ENCODE peak calls at places on chromosomes 6 and 20, in ten cellular contexts. One of them, this sample, is unnamed.

GRCh38 chr6:151620179-151620578 is 126.4 kb downstream of the CCDC170 start:
- DNase-seq in endothelial cell: no peak
- DNase-seq in activated naive CD4-positive, alpha-beta T cell treated with anti-CD3 and anti-CD28 coated beads, Interleukin-2, amount 10 ng/mL, durations not matched to agents 7 days and 5 days: no peak
- DNase-seq in GM23248: no peak
- DNase-seq in nucleus accumbens: no peak
- DNase-seq in astrocyte of the spinal cord: no peak
- DNase-seq in GF-D8: no peak
- DNase-seq in BJ: no peak
- DNase-seq in psoas muscle: no peak
- DNase-seq in COLO829: no peak
- DNase-seq in this sample: no peak

GRCh38 chr20:23088891-23089290 is 2.8 kb upstream of the CD93 start:
- DNase-seq in GF-D8: no peak
- DNase-seq in COLO829: no peak
- DNase-seq in psoas muscle: no peak
- DNase-seq in endothelial cell: no peak
- DNase-seq in GM23248: no peak
- DNase-seq in astrocyte of the spinal cord: no peak
- DNase-seq in activated naive CD4-positive, alpha-beta T cell treated with anti-CD3 and anti-CD28 coated beads, Interleukin-2, amount 10 ng/mL, durations not matched to agents 7 days and 5 days: no peak
- DNase-seq in BJ: no peak
- DNase-seq in nucleus accumbens: no peak
- DNase-seq in this sample: no peak

GRCh38 chr6:137911675-137912158 is 44.7 kb downstream of the TNFAIP3 start:
- DNase-seq in astrocyte of the spinal cord: no peak
- DNase-seq in GF-D8: no peak
- DNase-seq in COLO829: no peak
- DNase-seq in GM23248: no peak
- DNase-seq in psoas muscle: no peak
- DNase-seq in BJ: no peak
- DNase-seq in activated naive CD4-positive, alpha-beta T cell treated with anti-CD3 and anti-CD28 coated beads, Interleukin-2, amount 10 ng/mL, durations not matched to agents 7 days and 5 days: no peak
- DNase-seq in endothelial cell: no peak
- DNase-seq in nucleus accumbens: no peak
- DNase-seq in this sample: no peak

GRCh38 chr20:18187020-18187419 is 49.4 kb downstream of the KAT14 start:
- DNase-seq in psoas muscle: no peak
- DNase-seq in astrocyte of the spinal cord: no peak
- DNase-seq in GM23248: no peak
- DNase-seq in endothelial cell: no peak
- DNase-seq in COLO829: no peak
- DNase-seq in activated naive CD4-positive, alpha-beta T cell treated with anti-CD3 and anti-CD28 coated beads, Interleukin-2, amount 10 ng/mL, durations not matched to agents 7 days and 5 days: no peak
- DNase-seq in nucleus accumbens: no peak
- DNase-seq in BJ: no peak
- DNase-seq in GF-D8: no peak
- DNase-seq in this sample: no peak

GRCh38 chr20:16485406-16485805 is 87.8 kb downstream of the KIF16B start:
- DNase-seq in nucleus accumbens: no peak
- DNase-seq in GF-D8: no peak
- DNase-seq in astrocyte of the spinal cord: no peak
- DNase-seq in BJ: no peak
- DNase-seq in endothelial cell: no peak
- DNase-seq in COLO829: no peak
- DNase-seq in activated naive CD4-positive, alpha-beta T cell treated with anti-CD3 and anti-CD28 coated beads, Interleukin-2, amount 10 ng/mL, durations not matched to agents 7 days and 5 days: no peak
- DNase-seq in GM23248: no peak
- DNase-seq in psoas muscle: no peak
- DNase-seq in this sample: no peak

GRCh38 chr6:4805553-4806307 is 29.5 kb downstream of the CDYL start:
- DNase-seq in endothelial cell: peak; percentile 28
- DNase-seq in nucleus accumbens: no peak
- DNase-seq in GM23248: peak; percentile 55
- DNase-seq in activated naive CD4-positive, alpha-beta T cell treated with anti-CD3 and anti-CD28 coated beads, Interleukin-2, amount 10 ng/mL, durations not matched to agents 7 days and 5 days: peak; percentile 44
- DNase-seq in BJ: no peak
- DNase-seq in COLO829: peak; percentile 53
- DNase-seq in astrocyte of the spinal cord: peak; percentile 39
- DNase-seq in GF-D8: no peak
- DNase-seq in psoas muscle: peak; percentile 70
- DNase-seq in this sample: peak; percentile 36

GRCh38 chr6:161498359-161498758 is 224.5 kb upstream of the AGPAT4 start:
- DNase-seq in BJ: no peak
- DNase-seq in astrocyte of the spinal cord: peak; percentile 38
- DNase-seq in GM23248: peak; percentile 40
- DNase-seq in endothelial cell: peak; percentile 17
- DNase-seq in psoas muscle: peak; percentile 58
- DNase-seq in activated naive CD4-positive, alpha-beta T cell treated with anti-CD3 and anti-CD28 coated beads, Interleukin-2, amount 10 ng/mL, durations not matched to agents 7 days and 5 days: no peak
- DNase-seq in COLO829: peak; percentile 26
- DNase-seq in GF-D8: no peak
- DNase-seq in nucleus accumbens: no peak
- DNase-seq in this sample: no peak

GRCh38 chr6:4896401-4896800 is 107.4 kb downstream of the RPP40 start:
- DNase-seq in activated naive CD4-positive, alpha-beta T cell treated with anti-CD3 and anti-CD28 coated beads, Interleukin-2, amount 10 ng/mL, durations not matched to agents 7 days and 5 days: no peak
- DNase-seq in endothelial cell: no peak
- DNase-seq in GM23248: no peak
- DNase-seq in BJ: no peak
- DNase-seq in COLO829: no peak
- DNase-seq in nucleus accumbens: no peak
- DNase-seq in psoas muscle: no peak
- DNase-seq in astrocyte of the spinal cord: no peak
- DNase-seq in GF-D8: no peak
- DNase-seq in this sample: no peak

GRCh38 chr6:63689421-63689820 is 53.8 kb downstream of the PHF3 start:
- DNase-seq in COLO829: peak; percentile 48
- DNase-seq in nucleus accumbens: no peak
- DNase-seq in BJ: no peak
- DNase-seq in GF-D8: no peak
- DNase-seq in activated naive CD4-positive, alpha-beta T cell treated with anti-CD3 and anti-CD28 coated beads, Interleukin-2, amount 10 ng/mL, durations not matched to agents 7 days and 5 days: no peak
- DNase-seq in psoas muscle: no peak
- DNase-seq in astrocyte of the spinal cord: peak; percentile 7
- DNase-seq in GM23248: peak; percentile 7
- DNase-seq in endothelial cell: no peak
- DNase-seq in this sample: no peak

GRCh38 chr20:37901280-37901666 is 1.7 kb upstream of the VSTM2L start:
- DNase-seq in psoas muscle: no peak
- DNase-seq in endothelial cell: no peak
- DNase-seq in GF-D8: no peak
- DNase-seq in COLO829: no peak
- DNase-seq in BJ: no peak
- DNase-seq in astrocyte of the spinal cord: no peak
- DNase-seq in GM23248: peak; percentile 48
- DNase-seq in nucleus accumbens: no peak
- DNase-seq in activated naive CD4-positive, alpha-beta T cell treated with anti-CD3 and anti-CD28 coated beads, Interleukin-2, amount 10 ng/mL, durations not matched to agents 7 days and 5 days: no peak
- DNase-seq in this sample: peak; percentile 29

GRCh38 chr6:33613794-33614166 is 7.3 kb upstream of the ITPR3 start:
- DNase-seq in COLO829: peak; percentile 53
- DNase-seq in endothelial cell: no peak
- DNase-seq in psoas muscle: no peak
- DNase-seq in nucleus accumbens: no peak
- DNase-seq in GM23248: peak; percentile 97
- DNase-seq in BJ: no peak
- DNase-seq in GF-D8: no peak
- DNase-seq in astrocyte of the spinal cord: peak; percentile 70
- DNase-seq in activated naive CD4-positive, alpha-beta T cell treated with anti-CD3 and anti-CD28 coated beads, Interleukin-2, amount 10 ng/mL, durations not matched to agents 7 days and 5 days: no peak
- DNase-seq in this sample: no peak

GRCh38 chr6:154229796-154230195 is 126.8 kb downstream of the IPCEF1 start:
- DNase-seq in nucleus accumbens: no peak
- DNase-seq in activated naive CD4-positive, alpha-beta T cell treated with anti-CD3 and anti-CD28 coated beads, Interleukin-2, amount 10 ng/mL, durations not matched to agents 7 days and 5 days: peak; percentile 78
- DNase-seq in COLO829: no peak
- DNase-seq in BJ: no peak
- DNase-seq in GF-D8: no peak
- DNase-seq in GM23248: no peak
- DNase-seq in endothelial cell: no peak
- DNase-seq in psoas muscle: no peak
- DNase-seq in astrocyte of the spinal cord: no peak
- DNase-seq in this sample: peak; percentile 60

GRCh38 chr20:44215125-44215524 is 4.6 kb upstream of the OSER1 start:
- DNase-seq in psoas muscle: peak; percentile 79
- DNase-seq in endothelial cell: peak; percentile 72
- DNase-seq in activated naive CD4-positive, alpha-beta T cell treated with anti-CD3 and anti-CD28 coated beads, Interleukin-2, amount 10 ng/mL, durations not matched to agents 7 days and 5 days: peak; percentile 87
- DNase-seq in nucleus accumbens: no peak
- DNase-seq in GM23248: peak; percentile 85
- DNase-seq in astrocyte of the spinal cord: peak; percentile 66
- DNase-seq in BJ: no peak
- DNase-seq in GF-D8: peak; percentile 16
- DNase-seq in COLO829: peak; percentile 42
- DNase-seq in this sample: peak; percentile 79

GRCh38 chr6:158793432-158793831 is 25.7 kb downstream of the EZR start:
- DNase-seq in BJ: no peak
- DNase-seq in activated naive CD4-positive, alpha-beta T cell treated with anti-CD3 and anti-CD28 coated beads, Interleukin-2, amount 10 ng/mL, durations not matched to agents 7 days and 5 days: no peak
- DNase-seq in COLO829: peak; percentile 45
- DNase-seq in psoas muscle: no peak
- DNase-seq in endothelial cell: no peak
- DNase-seq in GM23248: peak; percentile 66
- DNase-seq in GF-D8: no peak
- DNase-seq in nucleus accumbens: no peak
- DNase-seq in astrocyte of the spinal cord: peak; percentile 50
- DNase-seq in this sample: no peak